ENCODE peak calls at places on chromosome 19, in seven cellular contexts. One of them, this sample, is unnamed.

GRCh38 chr19:3478409-3479176 is 1.7 kb downstream of the SMIM24 start:
- DNase-seq in endothelial cell: no peak
- DNase-seq in DMS153: no peak
- DNase-seq in stimulated activated CD4-positive, alpha-beta T cell treated with anti-CD3 and anti-CD28 coated beads, TNF-alpha, amount 100 ng/mL, for 24 hours: no peak
- DNase-seq in hypothalamus: no peak
- DNase-seq in psoas muscle: no peak
- DNase-seq in dorsolateral prefrontal cortex: no peak
- DNase-seq in this sample: no peak

GRCh38 chr19:17073869-17074627 is 1.2 kb downstream of the HAUS8 start:
- DNase-seq in endothelial cell: no peak
- DNase-seq in DMS153: no peak
- DNase-seq in stimulated activated CD4-positive, alpha-beta T cell treated with anti-CD3 and anti-CD28 coated beads, TNF-alpha, amount 100 ng/mL, for 24 hours: no peak
- DNase-seq in hypothalamus: no peak
- DNase-seq in psoas muscle: no peak
- DNase-seq in dorsolateral prefrontal cortex: no peak
- DNase-seq in this sample: no peak

GRCh38 chr19:29086646-29087045 is 126.3 kb downstream of the UQCRFS1 start:
- DNase-seq in endothelial cell: no peak
- DNase-seq in DMS153: no peak
- DNase-seq in stimulated activated CD4-positive, alpha-beta T cell treated with anti-CD3 and anti-CD28 coated beads, TNF-alpha, amount 100 ng/mL, for 24 hours: no peak
- DNase-seq in hypothalamus: no peak
- DNase-seq in psoas muscle: no peak
- DNase-seq in dorsolateral prefrontal cortex: no peak
- DNase-seq in this sample: no peak

GRCh38 chr19:35142531-35143230 is 374 bp upstream of the FXYD7 start:
- DNase-seq in endothelial cell: peak
- DNase-seq in DMS153: no peak
- DNase-seq in stimulated activated CD4-positive, alpha-beta T cell treated with anti-CD3 and anti-CD28 coated beads, TNF-alpha, amount 100 ng/mL, for 24 hours: no peak
- DNase-seq in hypothalamus: no peak
- DNase-seq in psoas muscle: no peak
- DNase-seq in dorsolateral prefrontal cortex: no peak
- DNase-seq in this sample: peak

GRCh38 chr19:1531587-1531986 is 7.7 kb downstream of the PLK5 start:
- DNase-seq in endothelial cell: no peak
- DNase-seq in DMS153: no peak
- DNase-seq in stimulated activated CD4-positive, alpha-beta T cell treated with anti-CD3 and anti-CD28 coated beads, TNF-alpha, amount 100 ng/mL, for 24 hours: no peak
- DNase-seq in hypothalamus: no peak
- DNase-seq in psoas muscle: no peak
- DNase-seq in dorsolateral prefrontal cortex: no peak
- DNase-seq in this sample: no peak

GRCh38 chr19:51754770-51755169 is 3.1 kb upstream of the FPR1 start:
- DNase-seq in endothelial cell: no peak
- DNase-seq in DMS153: no peak
- DNase-seq in stimulated activated CD4-positive, alpha-beta T cell treated with anti-CD3 and anti-CD28 coated beads, TNF-alpha, amount 100 ng/mL, for 24 hours: no peak
- DNase-seq in hypothalamus: no peak
- DNase-seq in psoas muscle: no peak
- DNase-seq in dorsolateral prefrontal cortex: no peak
- DNase-seq in this sample: no peak

GRCh38 chr19:15025237-15025636 is 24.0 kb upstream of the CASP14 start:
- DNase-seq in endothelial cell: no peak
- DNase-seq in DMS153: no peak
- DNase-seq in stimulated activated CD4-positive, alpha-beta T cell treated with anti-CD3 and anti-CD28 coated beads, TNF-alpha, amount 100 ng/mL, for 24 hours: no peak
- DNase-seq in hypothalamus: no peak
- DNase-seq in psoas muscle: no peak
- DNase-seq in dorsolateral prefrontal cortex: no peak
- DNase-seq in this sample: no peak

GRCh38 chr19:14337510-14337909 is 43.7 kb upstream of the ADGRE5 start:
- DNase-seq in endothelial cell: no peak
- DNase-seq in DMS153: no peak
- DNase-seq in stimulated activated CD4-positive, alpha-beta T cell treated with anti-CD3 and anti-CD28 coated beads, TNF-alpha, amount 100 ng/mL, for 24 hours: no peak
- DNase-seq in hypothalamus: no peak
- DNase-seq in psoas muscle: no peak
- DNase-seq in dorsolateral prefrontal cortex: no peak
- DNase-seq in this sample: peak

GRCh38 chr19:32945260-32945659 is 26.5 kb downstream of the CEP89 start:
- DNase-seq in endothelial cell: no peak
- DNase-seq in DMS153: no peak
- DNase-seq in stimulated activated CD4-positive, alpha-beta T cell treated with anti-CD3 and anti-CD28 coated beads, TNF-alpha, amount 100 ng/mL, for 24 hours: no peak
- DNase-seq in hypothalamus: no peak
- DNase-seq in psoas muscle: no peak
- DNase-seq in dorsolateral prefrontal cortex: no peak
- DNase-seq in this sample: no peak

GRCh38 chr19:28397311-28397710 is 815.6 kb downstream of the UQCRFS1 start:
- DNase-seq in endothelial cell: no peak
- DNase-seq in DMS153: no peak
- DNase-seq in stimulated activated CD4-positive, alpha-beta T cell treated with anti-CD3 and anti-CD28 coated beads, TNF-alpha, amount 100 ng/mL, for 24 hours: no peak
- DNase-seq in hypothalamus: no peak
- DNase-seq in psoas muscle: no peak
- DNase-seq in dorsolateral prefrontal cortex: no peak
- DNase-seq in this sample: no peak

GRCh38 chr19:39382991-39383828 is 7.7 kb downstream of the PAF1 start:
- DNase-seq in endothelial cell: no peak
- DNase-seq in DMS153: no peak
- DNase-seq in stimulated activated CD4-positive, alpha-beta T cell treated with anti-CD3 and anti-CD28 coated beads, TNF-alpha, amount 100 ng/mL, for 24 hours: no peak
- DNase-seq in hypothalamus: no peak
- DNase-seq in psoas muscle: no peak
- DNase-seq in dorsolateral prefrontal cortex: no peak
- DNase-seq in this sample: no peak

GRCh38 chr19:45146716-45147337 is 14.0 kb downstream of the NKPD1 start:
- DNase-seq in endothelial cell: no peak
- DNase-seq in DMS153: no peak
- DNase-seq in stimulated activated CD4-positive, alpha-beta T cell treated with anti-CD3 and anti-CD28 coated beads, TNF-alpha, amount 100 ng/mL, for 24 hours: no peak
- DNase-seq in hypothalamus: no peak
- DNase-seq in psoas muscle: no peak
- DNase-seq in dorsolateral prefrontal cortex: no peak
- DNase-seq in this sample: no peak

GRCh38 chr19:45211751-45212381 is 33.3 kb downstream of the BLOC1S3 start:
- DNase-seq in endothelial cell: no peak
- DNase-seq in DMS153: no peak
- DNase-seq in stimulated activated CD4-positive, alpha-beta T cell treated with anti-CD3 and anti-CD28 coated beads, TNF-alpha, amount 100 ng/mL, for 24 hours: no peak
- DNase-seq in hypothalamus: no peak
- DNase-seq in psoas muscle: peak
- DNase-seq in dorsolateral prefrontal cortex: no peak
- DNase-seq in this sample: no peak

GRCh38 chr19:51460164-51460992 is 2.1 kb upstream of the SIGLEC8 start:
- DNase-seq in endothelial cell: no peak
- DNase-seq in DMS153: no peak
- DNase-seq in stimulated activated CD4-positive, alpha-beta T cell treated with anti-CD3 and anti-CD28 coated beads, TNF-alpha, amount 100 ng/mL, for 24 hours: no peak
- DNase-seq in hypothalamus: no peak
- DNase-seq in psoas muscle: no peak
- DNase-seq in dorsolateral prefrontal cortex: no peak
- DNase-seq in this sample: no peak

GRCh38 chr19:35090160-35090794 is 25.3 kb upstream of the FXYD3 start:
- DNase-seq in endothelial cell: peak
- DNase-seq in DMS153: peak
- DNase-seq in stimulated activated CD4-positive, alpha-beta T cell treated with anti-CD3 and anti-CD28 coated beads, TNF-alpha, amount 100 ng/mL, for 24 hours: peak
- DNase-seq in hypothalamus: no peak
- DNase-seq in psoas muscle: peak
- DNase-seq in dorsolateral prefrontal cortex: no peak
- DNase-seq in this sample: peak

GRCh38 chr19:3367572-3368440 is 1.4 kb downstream of the NFIC start:
- DNase-seq in endothelial cell: no peak
- DNase-seq in DMS153: no peak
- DNase-seq in stimulated activated CD4-positive, alpha-beta T cell treated with anti-CD3 and anti-CD28 coated beads, TNF-alpha, amount 100 ng/mL, for 24 hours: no peak
- DNase-seq in hypothalamus: no peak
- DNase-seq in psoas muscle: peak
- DNase-seq in dorsolateral prefrontal cortex: no peak
- DNase-seq in this sample: no peak

GRCh38 chr19:47637550-47637949 is 28.6 kb downstream of the BICRA start:
- DNase-seq in endothelial cell: no peak
- DNase-seq in DMS153: no peak
- DNase-seq in stimulated activated CD4-positive, alpha-beta T cell treated with anti-CD3 and anti-CD28 coated beads, TNF-alpha, amount 100 ng/mL, for 24 hours: no peak
- DNase-seq in hypothalamus: no peak
- DNase-seq in psoas muscle: no peak
- DNase-seq in dorsolateral prefrontal cortex: no peak
- DNase-seq in this sample: no peak

GRCh38 chr19:18789883-18790565 is 1.1 kb downstream of the COMP start:
- DNase-seq in endothelial cell: no peak
- DNase-seq in DMS153: no peak
- DNase-seq in stimulated activated CD4-positive, alpha-beta T cell treated with anti-CD3 and anti-CD28 coated beads, TNF-alpha, amount 100 ng/mL, for 24 hours: no peak
- DNase-seq in hypothalamus: no peak
- DNase-seq in psoas muscle: peak
- DNase-seq in dorsolateral prefrontal cortex: no peak
- DNase-seq in this sample: no peak

GRCh38 chr19:45591004-45591637 is 6.5 kb upstream of the OPA3 start:
- DNase-seq in endothelial cell: peak
- DNase-seq in DMS153: peak
- DNase-seq in stimulated activated CD4-positive, alpha-beta T cell treated with anti-CD3 and anti-CD28 coated beads, TNF-alpha, amount 100 ng/mL, for 24 hours: no peak
- DNase-seq in hypothalamus: no peak
- DNase-seq in psoas muscle: peak
- DNase-seq in dorsolateral prefrontal cortex: no peak
- DNase-seq in this sample: peak

GRCh38 chr19:3278749-3279148 is 54.3 kb downstream of the CELF5 start:
- DNase-seq in endothelial cell: no peak
- DNase-seq in DMS153: no peak
- DNase-seq in stimulated activated CD4-positive, alpha-beta T cell treated with anti-CD3 and anti-CD28 coated beads, TNF-alpha, amount 100 ng/mL, for 24 hours: no peak
- DNase-seq in hypothalamus: no peak
- DNase-seq in psoas muscle: no peak
- DNase-seq in dorsolateral prefrontal cortex: no peak
- DNase-seq in this sample: no peak

GRCh38 chr19:5661483-5661882 is 18.8 kb downstream of the MICOS13 start:
- DNase-seq in endothelial cell: no peak
- DNase-seq in DMS153: no peak
- DNase-seq in stimulated activated CD4-positive, alpha-beta T cell treated with anti-CD3 and anti-CD28 coated beads, TNF-alpha, amount 100 ng/mL, for 24 hours: no peak
- DNase-seq in hypothalamus: no peak
- DNase-seq in psoas muscle: no peak
- DNase-seq in dorsolateral prefrontal cortex: no peak
- DNase-seq in this sample: no peak

GRCh38 chr19:50322931-50323781 is 6.0 kb downstream of the KCNC3 start:
- DNase-seq in endothelial cell: no peak
- DNase-seq in DMS153: no peak
- DNase-seq in stimulated activated CD4-positive, alpha-beta T cell treated with anti-CD3 and anti-CD28 coated beads, TNF-alpha, amount 100 ng/mL, for 24 hours: no peak
- DNase-seq in hypothalamus: no peak
- DNase-seq in psoas muscle: no peak
- DNase-seq in dorsolateral prefrontal cortex: no peak
- DNase-seq in this sample: no peak

GRCh38 chr19:4654437-4655361 is 15.4 kb downstream of the TNFAIP8L1 start:
- DNase-seq in endothelial cell: no peak
- DNase-seq in DMS153: no peak
- DNase-seq in stimulated activated CD4-positive, alpha-beta T cell treated with anti-CD3 and anti-CD28 coated beads, TNF-alpha, amount 100 ng/mL, for 24 hours: no peak
- DNase-seq in hypothalamus: no peak
- DNase-seq in psoas muscle: no peak
- DNase-seq in dorsolateral prefrontal cortex: no peak
- DNase-seq in this sample: no peak

GRCh38 chr19:2095338-2095938 is 688 bp downstream of the MOB3A start:
- DNase-seq in endothelial cell: no peak
- DNase-seq in DMS153: no peak
- DNase-seq in stimulated activated CD4-positive, alpha-beta T cell treated with anti-CD3 and anti-CD28 coated beads, TNF-alpha, amount 100 ng/mL, for 24 hours: no peak
- DNase-seq in hypothalamus: no peak
- DNase-seq in psoas muscle: no peak
- DNase-seq in dorsolateral prefrontal cortex: no peak
- DNase-seq in this sample: no peak

GRCh38 chr19:48296963-48297734 is 27.3 kb downstream of the ZNF114 start:
- DNase-seq in endothelial cell: no peak
- DNase-seq in DMS153: no peak
- DNase-seq in stimulated activated CD4-positive, alpha-beta T cell treated with anti-CD3 and anti-CD28 coated beads, TNF-alpha, amount 100 ng/mL, for 24 hours: no peak
- DNase-seq in hypothalamus: no peak
- DNase-seq in psoas muscle: no peak
- DNase-seq in dorsolateral prefrontal cortex: no peak
- DNase-seq in this sample: no peak

GRCh38 chr19:48934837-48935236 is 1.3 kb downstream of the DHDH start:
- DNase-seq in endothelial cell: peak
- DNase-seq in DMS153: no peak
- DNase-seq in stimulated activated CD4-positive, alpha-beta T cell treated with anti-CD3 and anti-CD28 coated beads, TNF-alpha, amount 100 ng/mL, for 24 hours: no peak
- DNase-seq in hypothalamus: no peak
- DNase-seq in psoas muscle: no peak
- DNase-seq in dorsolateral prefrontal cortex: no peak
- DNase-seq in this sample: no peak

GRCh38 chr19:8120636-8121480 is 28.5 kb downstream of the FBN3 start:
- DNase-seq in endothelial cell: no peak
- DNase-seq in DMS153: no peak
- DNase-seq in stimulated activated CD4-positive, alpha-beta T cell treated with anti-CD3 and anti-CD28 coated beads, TNF-alpha, amount 100 ng/mL, for 24 hours: no peak
- DNase-seq in hypothalamus: no peak
- DNase-seq in psoas muscle: no peak
- DNase-seq in dorsolateral prefrontal cortex: no peak
- DNase-seq in this sample: no peak

GRCh38 chr19:28289294-28290063 is 923.5 kb downstream of the UQCRFS1 start:
- DNase-seq in endothelial cell: no peak
- DNase-seq in DMS153: peak
- DNase-seq in stimulated activated CD4-positive, alpha-beta T cell treated with anti-CD3 and anti-CD28 coated beads, TNF-alpha, amount 100 ng/mL, for 24 hours: no peak
- DNase-seq in hypothalamus: no peak
- DNase-seq in psoas muscle: no peak
- DNase-seq in dorsolateral prefrontal cortex: peak
- DNase-seq in this sample: no peak

GRCh38 chr19:47628058-47628771 is 19.3 kb downstream of the BICRA start:
- DNase-seq in endothelial cell: no peak
- DNase-seq in DMS153: no peak
- DNase-seq in stimulated activated CD4-positive, alpha-beta T cell treated with anti-CD3 and anti-CD28 coated beads, TNF-alpha, amount 100 ng/mL, for 24 hours: no peak
- DNase-seq in hypothalamus: no peak
- DNase-seq in psoas muscle: no peak
- DNase-seq in dorsolateral prefrontal cortex: no peak
- DNase-seq in this sample: no peak

GRCh38 chr19:36093146-36093662 is 17.7 kb upstream of the OVOL3 start:
- DNase-seq in endothelial cell: no peak
- DNase-seq in DMS153: no peak
- DNase-seq in stimulated activated CD4-positive, alpha-beta T cell treated with anti-CD3 and anti-CD28 coated beads, TNF-alpha, amount 100 ng/mL, for 24 hours: no peak
- DNase-seq in hypothalamus: no peak
- DNase-seq in psoas muscle: no peak
- DNase-seq in dorsolateral prefrontal cortex: no peak
- DNase-seq in this sample: no peak

GRCh38 chr19:53076984-53077383 is 26.2 kb downstream of the ZNF160 start:
- DNase-seq in endothelial cell: peak
- DNase-seq in DMS153: no peak
- DNase-seq in stimulated activated CD4-positive, alpha-beta T cell treated with anti-CD3 and anti-CD28 coated beads, TNF-alpha, amount 100 ng/mL, for 24 hours: no peak
- DNase-seq in hypothalamus: no peak
- DNase-seq in psoas muscle: peak
- DNase-seq in dorsolateral prefrontal cortex: peak
- DNase-seq in this sample: peak

GRCh38 chr19:1264801-1265610 is 4.1 kb upstream of the CIRBP start:
- DNase-seq in endothelial cell: peak
- DNase-seq in DMS153: no peak
- DNase-seq in stimulated activated CD4-positive, alpha-beta T cell treated with anti-CD3 and anti-CD28 coated beads, TNF-alpha, amount 100 ng/mL, for 24 hours: no peak
- DNase-seq in hypothalamus: no peak
- DNase-seq in psoas muscle: peak
- DNase-seq in dorsolateral prefrontal cortex: no peak
- DNase-seq in this sample: no peak

This sample was measured in neural crest cell.